ENCODE peak calls at places on chromosomes 6 and 20, in nine cellular contexts. O is foreskin keratinocyte, F is neural progenitor cell, Q is OCI-LY7, C is upper lobe of right lung, T is IMR-90, A is right lobe of liver, R is lower lobe of right lung, M is transverse colon. L is an unnamed sample. For H3K4me1, the result is how much of the 10 kb centered on the place peaks cover.

GRCh38 chr6:111823831-111824607 is 49.2 kb downstream of the FYN start:
- DNase-seq in O (peak), F (no peak), Q (no peak), C (no peak), T (peak), A (no peak), R (no peak), M (no peak), L (no peak)

GRCh38 chr20:25050501-25051350 is 7.2 kb downstream of the ACSS1 start:
- DNase-seq in O (no peak), F (no peak), Q (no peak), C (no peak), T (no peak), A (peak), R (no peak), M (peak), L (peak)

GRCh38 chr6:84623956-84624680 is 140.3 kb downstream of the TBX18 start:
- DNase-seq in O (peak), F (no peak), Q (no peak), C (no peak), T (peak), A (no peak), R (no peak), M (no peak), L (no peak)

GRCh38 chr6:165552248-165552736 is 110.7 kb downstream of the PDE10A start:
- DNase-seq in O (no peak), F (no peak), Q (no peak), C (no peak), T (no peak), A (no peak), R (no peak), M (no peak), L (no peak)

GRCh38 chr20:36744764-36745191 is 1.1 kb downstream of the NDRG3 start:
- DNase-seq in O (peak), F (peak), Q (no peak), C (no peak), T (peak), A (peak), R (no peak), M (no peak), L (no peak)

GRCh38 chr20:17761612-17762011 is 61.8 kb downstream of the BANF2 start:
- DNase-seq in O (no peak), F (peak), Q (peak), C (no peak), T (no peak), A (no peak), R (no peak), M (no peak), L (no peak)

GRCh38 chr20:11935754-11936551 is 18.3 kb downstream of the BTBD3 start:
- DNase-seq in O (no peak), F (no peak), Q (no peak), C (no peak), T (no peak), A (no peak), R (no peak), M (no peak), L (no peak)

GRCh38 chr6:94213176-94213575 is 793.8 kb upstream of the EPHA7 start:
- DNase-seq in O (no peak), F (no peak), Q (no peak), C (no peak), T (no peak), A (no peak), R (no peak), M (no peak), L (no peak)

GRCh38 chr6:95593025-95593424 is 15.7 kb downstream of the MANEA start:
- DNase-seq in O (no peak), F (no peak), Q (no peak), C (no peak), T (no peak), A (peak), R (no peak), M (no peak), L (peak)

GRCh38 chr6:45997875-45998506 is 17.7 kb downstream of the CLIC5 start:
- DNase-seq in O (peak), F (no peak), Q (no peak), C (no peak), T (no peak), A (no peak), R (no peak), M (no peak), L (no peak)

GRCh38 chr6:139879823-139880356 is 505.4 kb upstream of the CITED2 start:
- DNase-seq in O (no peak), F (no peak), Q (no peak), C (no peak), T (no peak), A (no peak), R (no peak), M (no peak), L (no peak)

GRCh38 chr6:166928644-166929515 is 27.5 kb downstream of the RNASET2 start:
- DNase-seq in O (no peak), F (no peak), Q (no peak), C (no peak), T (no peak), A (no peak), R (no peak), M (no peak), L (no peak)

GRCh38 chr6:6515691-6516607 is 72.6 kb upstream of the LY86 start:
- DNase-seq in O (no peak), F (no peak), Q (no peak), C (no peak), T (no peak), A (no peak), R (no peak), M (no peak), L (no peak)

GRCh38 chr20:17625246-17626051 is 55.6 kb downstream of the DSTN start:
- DNase-seq in O (no peak), F (no peak), Q (no peak), C (peak), T (no peak), A (peak), R (peak), M (no peak), L (peak)

GRCh38 chr20:41469868-41470267 is 103.2 kb upstream of the EMILIN3 start:
- DNase-seq in O (no peak), F (no peak), Q (no peak), C (no peak), T (no peak), A (no peak), R (no peak), M (no peak), L (no peak)

GRCh38 chr6:88982720-88983119 is 19.3 kb upstream of the RNGTT start:
- DNase-seq in O (peak), F (peak), Q (peak), C (no peak), T (peak), A (peak), R (no peak), M (no peak), L (peak)

GRCh38 chr6:148203281-148203925 is 139.2 kb upstream of the SASH1 start:
- DNase-seq in O (no peak), F (no peak), Q (no peak), C (no peak), T (peak), A (no peak), R (no peak), M (no peak), L (no peak)

GRCh38 chr20:50221501-50222323 is 31.1 kb downstream of the CEBPB start:
- DNase-seq in O (no peak), F (no peak), Q (no peak), C (no peak), T (peak), A (peak), R (peak), M (no peak), L (no peak)

GRCh38 chr6:153625089-153625488 is 414.0 kb upstream of the OPRM1 start:
- DNase-seq in O (no peak), F (peak), Q (no peak), C (no peak), T (no peak), A (no peak), R (no peak), M (no peak), L (no peak)

GRCh38 chr6:47149554-47149953 is 107.4 kb upstream of the ADGRF1 start:
- DNase-seq in O (no peak), F (no peak), Q (no peak), C (no peak), T (no peak), A (no peak), R (no peak), M (no peak), L (no peak)

GRCh38 chr6:88459224-88459623 is 293.1 kb upstream of the CNR1 start:
- DNase-seq in O (no peak), F (no peak), Q (no peak), C (no peak), T (no peak), A (no peak), R (no peak), M (no peak), L (no peak)

GRCh38 chr6:74366634-74367033 is 670.6 kb downstream of the CD109 start:
- DNase-seq in O (peak), F (no peak), Q (no peak), C (no peak), T (peak), A (no peak), R (no peak), M (no peak), L (no peak)

GRCh38 chr20:8803065-8803464 is 265.8 kb upstream of the PLCB4 start:
- DNase-seq in O (no peak), F (no peak), Q (no peak), C (no peak), T (no peak), A (no peak), R (no peak), M (no peak), L (no peak)

GRCh38 chr20:42024653-42025052 is 406.5 kb upstream of the CHD6 start:
- DNase-seq in O (no peak), F (peak), Q (no peak), C (no peak), T (no peak), A (no peak), R (no peak), M (no peak), L (peak)

GRCh38 chr6:88493717-88494116 is 327.6 kb upstream of the CNR1 start:
- DNase-seq in O (no peak), F (no peak), Q (no peak), C (no peak), T (no peak), A (no peak), R (no peak), M (no peak), L (no peak)

GRCh38 chr6:35166160-35166919 is 25.2 kb upstream of the TCP11 start:
- DNase-seq in O (no peak), F (no peak), Q (no peak), C (no peak), T (no peak), A (no peak), R (no peak), M (peak), L (peak)

GRCh38 chr20:17721802-17722486 is 22.2 kb downstream of the BANF2 start:
- DNase-seq in O (no peak), F (no peak), Q (peak), C (no peak), T (no peak), A (no peak), R (no peak), M (peak), L (peak)

GRCh38 chr6:42193491-42193894 is 1.3 kb downstream of the GUCA1B start:
- DNase-seq in O (peak), F (peak), Q (no peak), C (no peak), T (no peak), A (no peak), R (no peak), M (no peak), L (no peak)

GRCh38 chr20:3194617-3195280 is 9.7 kb downstream of the DDRGK1 start:
- DNase-seq in O (no peak), F (no peak), Q (no peak), C (no peak), T (no peak), A (no peak), R (peak), M (no peak), L (no peak)

GRCh38 chr6:10322991-10323390 is 91.9 kb downstream of the TFAP2A start:
- DNase-seq in O (peak), F (no peak), Q (no peak), C (no peak), T (no peak), A (no peak), R (no peak), M (no peak), L (no peak)

GRCh38 chr6:95917034-95917433 is 98.7 kb upstream of the FUT9 start:
- DNase-seq in O (peak), F (no peak), Q (no peak), C (no peak), T (no peak), A (no peak), R (no peak), M (no peak), L (no peak)

GRCh38 chr6:14066782-14067406 is 50.7 kb upstream of the CD83 start:
- DNase-seq in O (peak), F (peak), Q (peak), C (no peak), T (peak), A (no peak), R (no peak), M (no peak), L (peak)

GRCh38 chr6:28105286-28105685 is 19.1 kb upstream of the ZSCAN16 start:
- DNase-seq in O (no peak), F (no peak), Q (peak), C (no peak), T (no peak), A (no peak), R (no peak), M (no peak), L (no peak)

GRCh38 chr20:50338479-50339195 is 148.0 kb downstream of the CEBPB start:
- DNase-seq in O (no peak), F (peak), Q (no peak), C (no peak), T (peak), A (no peak), R (no peak), M (no peak), L (no peak)

GRCh38 chr6:68008445-68008844 is 626.6 kb upstream of the ADGRB3 start:
- DNase-seq in O (no peak), F (no peak), Q (no peak), C (no peak), T (no peak), A (no peak), R (no peak), M (no peak), L (no peak)

GRCh38 chr6:26045939-26046368 is 41.3 kb upstream of the HFE start:
- DNase-seq in O (peak), F (no peak), Q (peak), C (no peak), T (no peak), A (no peak), R (no peak), M (no peak), L (no peak)

GRCh38 chr6:96841241-96841824 is 4.1 kb upstream of the GPR63 start:
- DNase-seq in O (peak), F (no peak), Q (no peak), C (no peak), T (no peak), A (no peak), R (no peak), M (no peak), L (no peak)

GRCh38 chr6:35015996-35016395 is 125.1 kb downstream of the TCP11 start:
- DNase-seq in O (no peak), F (no peak), Q (no peak), C (no peak), T (peak), A (no peak), R (no peak), M (no peak), L (no peak)

GRCh38 chr6:3405182-3405518 is 51.7 kb downstream of the SLC22A23 start:
- DNase-seq in O (no peak), F (no peak), Q (no peak), C (no peak), T (no peak), A (no peak), R (no peak), M (no peak), L (no peak)

GRCh38 chr6:3403244-3404154 is 53.4 kb downstream of the SLC22A23 start:
- DNase-seq in O (peak), F (no peak), Q (no peak), C (no peak), T (no peak), A (peak), R (no peak), M (peak), L (peak)

GRCh38 chr6:3400162-3400561 is 56.7 kb downstream of the SLC22A23 start:
- DNase-seq in O (no peak), F (no peak), Q (no peak), C (no peak), T (no peak), A (no peak), R (no peak), M (no peak), L (peak)

GRCh38 chr6:3405679-3406078 is 51.2 kb downstream of the SLC22A23 start:
- DNase-seq in O (peak), F (no peak), Q (no peak), C (no peak), T (peak), A (peak), R (no peak), M (no peak), L (no peak)

GRCh38 chr6:3402310-3403243 is 54.3 kb downstream of the SLC22A23 start:
- DNase-seq in O (peak), F (no peak), Q (no peak), C (no peak), T (no peak), A (no peak), R (no peak), M (peak), L (peak)
- TF ChIP-seq CTCF in O (peak), F (no peak), Q (no peak), C (no peak), T (no peak), A (no peak), R (no peak), M (no peak), L (no peak)

GRCh38 chr6:108610270-108610839 is 49.6 kb downstream of the FOXO3 start:
- DNase-seq in O (no peak), F (peak), Q (no peak), C (no peak), T (no peak), A (no peak), R (no peak), M (no peak), L (no peak)
- H3K4me1 ChIP-seq in O (under half), F (under half), Q (under half), C (under half), T (under half), A (half or more), R (half or more), M (under half), L (under half)

DNA sequence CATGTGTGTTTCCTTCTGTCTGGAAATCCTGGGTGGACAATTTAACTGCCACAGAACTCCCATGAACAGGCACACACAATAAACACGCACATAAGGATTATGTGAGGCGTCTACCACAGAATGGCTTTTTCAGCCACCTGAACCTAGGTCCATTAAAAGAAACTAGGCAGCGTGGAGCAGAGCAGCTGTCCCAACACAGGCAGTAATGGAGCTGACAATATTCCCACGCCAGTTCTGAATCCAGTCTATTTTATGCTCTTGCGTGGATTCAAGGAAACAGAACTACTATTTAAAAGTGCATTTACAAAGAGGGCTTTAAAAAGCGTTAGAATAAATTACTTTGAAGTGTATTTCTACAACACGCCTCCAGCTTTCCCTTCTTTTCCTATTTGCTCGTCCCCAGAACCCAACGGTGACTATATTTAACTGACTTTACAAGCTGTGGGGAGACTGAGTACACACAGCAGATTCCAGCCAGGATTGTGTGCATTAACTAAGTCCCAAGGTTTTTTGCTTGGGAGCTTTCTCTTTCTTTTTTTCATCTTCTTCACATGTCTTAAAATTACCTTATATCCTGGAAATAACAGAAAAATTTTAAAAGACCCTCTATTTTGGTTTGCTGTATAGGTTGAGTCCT is 95.9 kb downstream of the GMDS start:
- DNase-seq in O (no peak), F (no peak), Q (no peak), C (no peak), T (no peak), A (no peak), R (no peak), M (no peak), L (no peak)
- TF ChIP-seq CTCF in O (no peak), F (no peak), Q (no peak), C (no peak), T (no peak), A (no peak), R (no peak), M (no peak), L (no peak)

GRCh38 chr6:157763129-157763893 is 59.7 kb upstream of the SNX9 start:
- DNase-seq in O (peak), F (no peak), Q (no peak), C (peak), T (peak), A (peak), R (peak), M (peak), L (peak)

GRCh38 chr6:157761926-157762325 is 61.1 kb upstream of the SNX9 start:
- DNase-seq in O (no peak), F (no peak), Q (no peak), C (no peak), T (no peak), A (no peak), R (no peak), M (no peak), L (no peak)

GRCh38 chr6:157763894-157764345 is 59.1 kb upstream of the SNX9 start:
- DNase-seq in O (no peak), F (no peak), Q (peak), C (no peak), T (no peak), A (no peak), R (no peak), M (no peak), L (no peak)

GRCh38 chr6:157761331-157761921 is 61.6 kb upstream of the SNX9 start:
- DNase-seq in O (peak), F (no peak), Q (no peak), C (no peak), T (peak), A (no peak), R (no peak), M (no peak), L (no peak)

DNA sequence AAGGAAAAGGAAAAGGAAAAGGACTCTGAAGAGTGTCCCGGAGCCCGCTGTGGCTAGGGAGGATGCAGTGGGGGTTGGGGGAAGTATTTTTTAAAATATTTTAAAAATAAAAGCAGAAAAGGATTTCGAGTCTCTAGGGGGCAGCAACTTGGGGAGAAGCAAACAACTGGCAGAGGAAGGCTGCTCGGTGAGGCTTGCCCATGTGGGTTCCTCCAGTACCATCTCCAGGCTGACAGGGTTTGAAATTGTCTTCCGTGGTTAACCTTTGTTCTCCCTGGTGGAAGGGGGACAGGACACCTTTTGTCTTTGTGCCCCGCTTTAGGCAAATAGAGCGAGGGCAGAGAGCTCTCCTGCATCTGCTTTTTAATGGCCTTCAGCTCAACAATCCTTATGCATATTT is 60.4 kb upstream of the SNX9 start:
- DNase-seq in O (no peak), F (no peak), Q (peak), C (no peak), T (no peak), A (no peak), R (no peak), M (no peak), L (no peak)
- H3K4me1 ChIP-seq in O (under half), F (under half), Q (under half), C (under half), T (under half), A (under half), R (under half), M (under half), L (under half)

DNA sequence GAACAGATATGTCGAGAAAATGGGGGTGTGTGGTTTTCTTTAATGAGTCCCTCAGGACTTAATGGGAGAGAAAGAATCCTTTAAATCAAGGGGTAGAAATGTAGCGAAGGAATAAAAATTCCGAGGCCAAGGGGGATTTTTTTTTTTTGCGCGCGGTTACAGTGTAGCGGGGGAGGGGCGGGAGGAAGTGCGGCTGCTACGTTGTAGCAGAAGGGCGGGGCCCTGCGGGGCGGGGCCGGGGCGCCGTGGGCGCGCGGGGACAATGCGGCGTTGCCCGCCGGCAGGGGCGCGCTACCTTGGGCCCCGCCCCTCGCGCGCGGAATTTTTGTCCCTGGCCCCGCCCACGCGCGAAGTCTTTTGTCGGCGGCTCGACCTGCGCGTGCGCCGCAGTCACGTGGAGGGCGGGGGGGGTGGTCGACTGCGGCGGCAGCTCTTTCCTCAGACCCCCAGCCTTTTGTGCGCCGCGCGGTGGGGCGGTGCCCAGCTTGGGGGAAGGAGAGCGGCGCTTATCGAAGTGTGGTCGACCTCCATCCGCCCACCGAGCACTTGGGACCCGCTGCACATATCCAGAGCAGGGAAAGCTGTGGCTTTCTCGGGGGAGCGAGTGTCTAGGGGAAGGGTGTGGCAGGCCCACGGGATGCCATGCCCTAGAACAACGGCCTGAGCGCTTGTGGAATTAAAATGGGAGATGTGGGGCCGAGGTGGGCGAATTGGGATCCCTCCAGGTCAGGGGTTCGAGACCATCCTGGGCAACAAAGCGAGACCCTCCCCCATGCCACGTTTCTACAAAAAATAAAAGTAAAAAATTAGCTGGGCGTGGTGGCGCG is 1.3 kb downstream of the TUBB start:
- DNase-seq in O (peak), F (peak), Q (peak), C (peak), T (peak), A (peak), R (peak), M (peak), L (peak)
- TF ChIP-seq CTCF in O (peak), F (peak), Q (peak), C (peak), T (peak), A (peak), R (peak), M (peak), L (peak)